ENCODE peak calls at places on chromosomes 6 and 20, in four cellular contexts. E is HS-5; U is OCI-LY7; X is stimulated activated CD4-positive, alpha-beta T cell treated with anti-CD3 and anti-CD28 coated beads, Interleukin-1b, Interleukin-23, amount 100 ng/mL, for 4 hours. P is an unnamed sample.

GRCh38 chr6:37919417-37920157 is 100.1 kb downstream of the ZFAND3 start:
- DNase-seq in X (no peak), E (no peak), U (no peak), P (no peak)

GRCh38 chr6:3585320-3585935 is 128.6 kb upstream of the SLC22A23 start:
- DNase-seq in X (no peak), U (no peak), E (peak; percentile 87), P (no peak)

GRCh38 chr20:51365670-51366069 is 176.8 kb downstream of the NFATC2 start:
- DNase-seq in X (no peak), E (peak; percentile 100), U (no peak), P (no peak)

GRCh38 chr6:708237-708598 is 15.3 kb upstream of the EXOC2 start:
- DNase-seq in X (no peak), E (no peak), U (no peak), P (no peak)

GRCh38 chr6:99613705-99614429 is 7.2 kb downstream of the PRDM13 start:
- DNase-seq in E (no peak), U (peak; percentile 16), X (no peak), P (no peak)

GRCh38 chr6:89145461-89145961 is 344 bp upstream of the PM20D2 start:
- DNase-seq in X (no peak), U (peak; percentile 74), E (no peak), P (no peak)

GRCh38 chr6:144395014-144395413 is 109.9 kb downstream of the UTRN start:
- DNase-seq in X (no peak), U (no peak), E (no peak), P (no peak)

GRCh38 chr6:128005009-128005408 is 104.2 kb upstream of the THEMIS start:
- DNase-seq in U (no peak), E (peak; percentile 28), X (no peak), P (no peak)

GRCh38 chr20:54633374-54633773 is 158.0 kb downstream of the DOK5 start:
- DNase-seq in U (no peak), E (no peak), X (no peak), P (no peak)

GRCh38 chr20:59064214-59064722 is 21.7 kb upstream of the PRELID3B start:
- DNase-seq in X (no peak), E (no peak), U (no peak), P (no peak)

GRCh38 chr6:149275621-149276020 is 41.9 kb upstream of the TAB2 start:
- DNase-seq in E (no peak), U (no peak), X (no peak), P (no peak)

GRCh38 chr6:167568407-167569024 is 243.6 kb downstream of the TTLL2 start:
- DNase-seq in E (no peak), X (no peak), U (no peak), P (no peak)

GRCh38 chr20:62356948-62357667 is 10.0 kb downstream of the LAMA5 start:
- DNase-seq in U (no peak), X (no peak), E (no peak), P (no peak)

GRCh38 chr20:2333821-2334220 is 38.0 kb downstream of the TGM3 start:
- DNase-seq in U (no peak), E (no peak), X (no peak), P (no peak)

GRCh38 chr6:111423960-111424846 is 58.8 kb downstream of the REV3L start:
- DNase-seq in U (no peak), E (no peak), X (no peak), P (peak; percentile 51)

GRCh38 chr6:121351911-121352310 is 17.6 kb upstream of the TBC1D32 start:
- DNase-seq in U (no peak), E (no peak), X (no peak), P (no peak)

GRCh38 chr6:138430361-138431145 is 26.5 kb downstream of the HEBP2 start:
- DNase-seq in X (no peak), U (no peak), E (no peak), P (peak; percentile 43)

GRCh38 chr6:149221774-149222070 is 95.8 kb upstream of the TAB2 start:
- DNase-seq in U (no peak), E (no peak), X (no peak), P (no peak)

GRCh38 chr20:8361779-8362178 is 229.7 kb downstream of the PLCB1 start:
- DNase-seq in X (no peak), U (no peak), E (no peak), P (no peak)

GRCh38 chr20:31721408-31722332 is 998 bp downstream of the BCL2L1 start:
- DNase-seq in U (peak; percentile 35), E (no peak), X (no peak), P (no peak)

GRCh38 chr6:125858427-125859320 is 67.9 kb downstream of the NCOA7 start:
- DNase-seq in E (peak; percentile 6), U (no peak), X (no peak), P (peak; percentile 68)

GRCh38 chr20:46348972-46349741 is 40.9 kb upstream of the CDH22 start:
- DNase-seq in E (no peak), U (peak; percentile 59), X (peak; percentile 37), P (no peak)

GRCh38 chr6:26205161-26205624 is 118.0 kb downstream of the HFE start:
- DNase-seq in X (peak; percentile 53), U (peak; percentile 92), E (peak; percentile 62), P (peak; percentile 24)

GRCh38 chr6:7338031-7338430 is 25.0 kb upstream of the SSR1 start:
- DNase-seq in U (no peak), X (no peak), E (no peak), P (no peak)

GRCh38 chr20:42204261-42204660 is 586.1 kb upstream of the CHD6 start:
- DNase-seq in U (no peak), X (no peak), E (no peak), P (peak; percentile 32)

GRCh38 chr20:40778894-40779496 is 90.0 kb upstream of the MAFB start:
- DNase-seq in X (no peak), U (peak; percentile 59), E (no peak), P (no peak)

GRCh38 chr6:26223677-26224546 is 136.7 kb downstream of the HFE start:
- DNase-seq in X (peak; percentile 38), U (no peak), E (no peak), P (no peak)

GRCh38 chr6:2763345-2763841 is 1.8 kb upstream of the WRNIP1 start:
- DNase-seq in E (no peak), U (no peak), X (no peak), P (no peak)

GRCh38 chr6:47200536-47201334 is 109.0 kb downstream of the TNFRSF21 start:
- DNase-seq in X (no peak), E (no peak), U (no peak), P (no peak)

GRCh38 chr6:73774311-73774766 is 78.3 kb downstream of the CD109 start:
- DNase-seq in U (no peak), E (peak; percentile 53), X (no peak), P (no peak)

GRCh38 chr6:139577991-139578604 is 203.7 kb upstream of the CITED2 start:
- DNase-seq in E (peak; percentile 87), U (no peak), X (no peak), P (no peak)

GRCh38 chr20:50219520-50220086 is 29.0 kb downstream of the CEBPB start:
- DNase-seq in E (no peak), X (no peak), U (no peak), P (no peak)

GRCh38 chr6:158068893-158069799 is 87.5 kb downstream of the SYNJ2 start:
- DNase-seq in X (no peak), E (no peak), U (no peak), P (no peak)

GRCh38 chr6:69768664-69769063 is 28.1 kb downstream of the LMBRD1 start:
- DNase-seq in X (no peak), E (no peak), U (no peak), P (no peak)

GRCh38 chr6:83792846-83793245 is 60.3 kb upstream of the RIPPLY2 start:
- DNase-seq in U (no peak), X (no peak), E (no peak), P (no peak)

GRCh38 chr6:169263836-169264608 is 10.4 kb upstream of the THBS2 start:
- DNase-seq in U (no peak), E (no peak), X (no peak), P (no peak)

GRCh38 chr6:4470698-4471210 is 305.4 kb upstream of the CDYL start:
- DNase-seq in X (no peak), E (no peak), U (no peak), P (no peak)

GRCh38 chr6:65531545-65531944 is 175.5 kb downstream of the EYS start:
- DNase-seq in U (no peak), X (no peak), E (no peak), P (no peak)